ENCODE peak calls at places on chromosomes 6 and 20, in eight cellular contexts. N, W, I, U, C, Q, K and G are unnamed samples.
A peak's percentile ranks its signal among the peaks of the same experiment; 100 is the strongest.

GRCh38 chr20:51380401-51381385 is 161.8 kb downstream of the NFATC2 start:
- DNase-seq in I (no peak), K (no peak), U (no peak), C (no peak), W (no peak), Q (no peak), N (no peak), G (no peak)

GRCh38 chr6:2819891-2820814 is 21.5 kb downstream of the SERPINB1 start:
- DNase-seq in N (no peak), Q (no peak), U (no peak), W (peak; percentile 46), I (no peak), C (no peak), K (peak; percentile 13), G (no peak)

GRCh38 chr20:709421-709820 is 33.8 kb upstream of the SCRT2 start:
- DNase-seq in U (no peak), I (no peak), K (no peak), N (peak; percentile 81), Q (no peak), C (no peak), W (no peak), G (no peak)

GRCh38 chr6:20202070-20202658 is 10.1 kb downstream of the MBOAT1 start:
- DNase-seq in U (no peak), K (peak; percentile 82), C (peak; percentile 82), W (peak; percentile 92), Q (no peak), I (peak; percentile 43), N (no peak), G (no peak)

GRCh38 chr6:35128496-35128895 is 12.6 kb downstream of the TCP11 start:
- DNase-seq in C (no peak), I (no peak), W (no peak), U (no peak), N (no peak), K (peak; percentile 41), Q (no peak), G (no peak)

GRCh38 chr20:6768228-6769185 is 1.0 kb downstream of the BMP2 start:
- DNase-seq in U (no peak), I (no peak), K (peak; percentile 53), W (no peak), Q (no peak), C (no peak), N (peak; percentile 22), G (no peak)

GRCh38 chr20:24978493-24978892 is 14.1 kb downstream of the APMAP start:
- DNase-seq in Q (no peak), C (no peak), N (no peak), W (no peak), U (no peak), I (no peak), K (no peak), G (no peak)

GRCh38 chr6:83462524-83462923 is 31.7 kb upstream of the ME1 start:
- DNase-seq in Q (no peak), W (no peak), N (no peak), U (no peak), C (no peak), I (no peak), K (no peak), G (no peak)

GRCh38 chr20:61757678-61758555 is 307.8 kb downstream of the TAF4 start:
- DNase-seq in C (no peak), Q (no peak), U (no peak), N (no peak), I (no peak), K (peak; percentile 41), W (peak; percentile 6), G (no peak)

GRCh38 chr6:45115696-45116095 is 212.4 kb upstream of the RUNX2 start:
- DNase-seq in Q (no peak), W (peak; percentile 14), C (no peak), U (no peak), I (no peak), N (no peak), K (peak; percentile 85), G (no peak)

GRCh38 chr20:53069121-53069520 is 97.0 kb downstream of the TSHZ2 start:
- DNase-seq in Q (no peak), N (no peak), I (no peak), W (no peak), U (no peak), K (no peak), C (no peak), G (no peak)

GRCh38 chr20:9235518-9235917 is 166.6 kb downstream of the PLCB4 start:
- DNase-seq in N (peak; percentile 3), K (peak; percentile 70), U (no peak), Q (no peak), C (no peak), I (no peak), W (peak; percentile 90), G (no peak)